ENCODE peak calls at places on chromosomes 3 and 15, in four cellular contexts. One of them, this sample, is unnamed.

GRCh38 chr3:111808439-111808838 is 50.6 kb upstream of the PHLDB2 start:
- DNase-seq in posterior cingulate gyrus: no peak
- DNase-seq in right cardiac atrium: no peak
- DNase-seq in T-helper 1 cell: no peak
- DNase-seq in this sample: no peak

GRCh38 chr3:42192334-42193200 is 73.4 kb downstream of the CCK start:
- DNase-seq in posterior cingulate gyrus: no peak
- DNase-seq in T-helper 1 cell: no peak
- DNase-seq in right cardiac atrium: no peak
- DNase-seq in this sample: no peak

GRCh38 chr3:64441861-64442260 is 216.6 kb upstream of the PRICKLE2 start:
- DNase-seq in right cardiac atrium: no peak
- DNase-seq in T-helper 1 cell: no peak
- DNase-seq in posterior cingulate gyrus: no peak
- DNase-seq in this sample: no peak

GRCh38 chr15:75648156-75649000 is 666 bp downstream of the SNX33 start:
- DNase-seq in right cardiac atrium: peak; percentile 84
- DNase-seq in posterior cingulate gyrus: no peak
- DNase-seq in T-helper 1 cell: no peak
- DNase-seq in this sample: peak; percentile 87

GRCh38 chr15:44468713-44469385 is 41.4 kb downstream of the CTDSPL2 start:
- DNase-seq in right cardiac atrium: no peak
- DNase-seq in posterior cingulate gyrus: no peak
- DNase-seq in T-helper 1 cell: no peak
- DNase-seq in this sample: no peak

GRCh38 chr3:65669163-65669875 is 369.4 kb downstream of the MAGI1 start:
- DNase-seq in T-helper 1 cell: no peak
- DNase-seq in posterior cingulate gyrus: no peak
- DNase-seq in right cardiac atrium: no peak
- DNase-seq in this sample: no peak

GRCh38 chr15:50225057-50225456 is 40.5 kb downstream of the HDC start:
- DNase-seq in posterior cingulate gyrus: no peak
- DNase-seq in T-helper 1 cell: no peak
- DNase-seq in right cardiac atrium: no peak
- DNase-seq in this sample: no peak

GRCh38 chr15:75452364-75452967 is 976 bp upstream of the SIN3A start:
- DNase-seq in right cardiac atrium: peak; percentile 93
- DNase-seq in posterior cingulate gyrus: peak; percentile 82
- DNase-seq in T-helper 1 cell: peak; percentile 73
- DNase-seq in this sample: peak; percentile 94

GRCh38 chr3:129555616-129556357 is 12.8 kb downstream of the H1-8 start:
- DNase-seq in posterior cingulate gyrus: no peak
- DNase-seq in T-helper 1 cell: no peak
- DNase-seq in right cardiac atrium: peak; percentile 59
- DNase-seq in this sample: peak; percentile 72

GRCh38 chr3:187183903-187184302 is 13.4 kb upstream of the RTP1 start:
- DNase-seq in right cardiac atrium: no peak
- DNase-seq in posterior cingulate gyrus: no peak
- DNase-seq in T-helper 1 cell: no peak
- DNase-seq in this sample: no peak

GRCh38 chr3:183159319-183159718 is 3.2 kb downstream of the LAMP3 start:
- DNase-seq in right cardiac atrium: no peak
- DNase-seq in T-helper 1 cell: no peak
- DNase-seq in posterior cingulate gyrus: no peak
- DNase-seq in this sample: no peak

GRCh38 chr15:45906230-45906629 is 271.4 kb downstream of the SQOR start:
- DNase-seq in T-helper 1 cell: no peak
- DNase-seq in posterior cingulate gyrus: no peak
- DNase-seq in right cardiac atrium: no peak
- DNase-seq in this sample: no peak

GRCh38 chr3:129289201-129289921 is 10.7 kb downstream of the HMCES start:
- DNase-seq in right cardiac atrium: no peak
- DNase-seq in T-helper 1 cell: no peak
- DNase-seq in posterior cingulate gyrus: no peak
- DNase-seq in this sample: no peak

GRCh38 chr3:184602406-184603155 is 41.0 kb downstream of the EPHB3 start:
- DNase-seq in posterior cingulate gyrus: no peak
- DNase-seq in T-helper 1 cell: no peak
- DNase-seq in right cardiac atrium: peak; percentile 67
- DNase-seq in this sample: no peak

GRCh38 chr15:100767002-100767825 is 112.4 kb upstream of the ALDH1A3 start:
- DNase-seq in right cardiac atrium: no peak
- DNase-seq in T-helper 1 cell: no peak
- DNase-seq in posterior cingulate gyrus: no peak
- DNase-seq in this sample: no peak

GRCh38 chr15:80990955-80991354 is 1.3 kb upstream of the MESD start:
- DNase-seq in right cardiac atrium: no peak
- DNase-seq in posterior cingulate gyrus: no peak
- DNase-seq in T-helper 1 cell: no peak
- DNase-seq in this sample: no peak